ENCODE peak calls at places on chromosome 9, in four cellular contexts. F is psoas muscle, Y is suprapubic skin, I is SHP77. Z is an unnamed sample.

GRCh38 chr9:118478752-118479151 is 774.5 kb downstream of the TLR4 start:
- DNase-seq in F (no peak), Y (no peak), I (no peak), Z (no peak)

GRCh38 chr9:15370496-15371464 is 51.9 kb upstream of the SNAPC3 start:
- DNase-seq in F (no peak), Y (no peak), I (no peak), Z (no peak)

GRCh38 chr9:130680836-130681768 is 12.5 kb upstream of the EXOSC2 start:
- DNase-seq in F (peak), Y (no peak), I (peak), Z (peak)

GRCh38 chr9:108434036-108434435 is 421.8 kb downstream of the ACTL7B start:
- DNase-seq in F (no peak), Y (no peak), I (no peak), Z (no peak)

GRCh38 chr9:25678147-25678666 is at the start of gene TUSC1:
- DNase-seq in F (peak), Y (peak), I (peak), Z (peak)

GRCh38 chr9:84705128-84705527 is 35.6 kb downstream of the NTRK2 start:
- DNase-seq in F (no peak), Y (no peak), I (no peak), Z (no peak)

GRCh38 chr9:14880951-14881465 is 29.2 kb downstream of the FREM1 start:
- DNase-seq in F (no peak), Y (no peak), I (no peak), Z (no peak)

GRCh38 chr9:6833518-6834192 is 75.9 kb downstream of the KDM4C start:
- DNase-seq in F (no peak), Y (no peak), I (no peak), Z (no peak)

Z was measured in coronary artery.